ENCODE peak calls at places on chromosomes 7 and 10, in eight cellular contexts. E, P, S, D, V, I, C and J are unnamed samples.

GRCh38 chr10:53064609-53065008 is 292.0 kb upstream of the MBL2 start:
- DNase-seq in V (no peak), S (no peak), E (no peak), I (no peak), D (no peak), C (no peak), P (no peak), J (no peak)

GRCh38 chr10:1381339-1381738 is 325.2 kb downstream of the WDR37 start:
- DNase-seq in D (no peak), S (no peak), P (no peak), E (no peak), I (no peak), C (no peak), V (no peak), J (no peak)

GRCh38 chr10:33952692-33953360 is 618.4 kb upstream of the NRP1 start:
- DNase-seq in V (no peak), E (no peak), S (no peak), P (no peak), D (no peak), C (no peak), I (no peak), J (peak; percentile 5)

GRCh38 chr7:2307690-2308107 is 6.5 kb downstream of the SNX8 start:
- DNase-seq in S (no peak), E (no peak), I (no peak), V (no peak), C (no peak), P (no peak), D (no peak), J (no peak)

GRCh38 chr10:62005687-62006086 is 104.2 kb downstream of the ARID5B start:
- DNase-seq in S (no peak), E (no peak), D (no peak), C (no peak), P (no peak), I (no peak), V (no peak), J (no peak)

GRCh38 chr10:73858750-73859439 is 15.5 kb downstream of the CAMK2G start:
- DNase-seq in S (no peak), E (no peak), I (peak; percentile 45), D (no peak), V (no peak), C (no peak), P (no peak), J (no peak)

GRCh38 chr7:94530114-94530513 is 20.5 kb downstream of the CASD1 start:
- DNase-seq in D (no peak), C (no peak), I (no peak), E (no peak), S (no peak), V (no peak), P (no peak), J (no peak)

GRCh38 chr7:157751951-157752673 is 415.3 kb downstream of the DNAJB6 start:
- DNase-seq in I (no peak), P (no peak), D (no peak), E (no peak), V (no peak), C (no peak), S (no peak), J (no peak)

GRCh38 chr7:26612742-26613141 is 251.6 kb downstream of the SKAP2 start:
- DNase-seq in P (no peak), E (no peak), S (no peak), V (no peak), I (no peak), C (no peak), D (no peak), J (no peak)

GRCh38 chr10:96618648-96619047 is 31.8 kb upstream of the TM9SF3 start:
- DNase-seq in C (peak; percentile 36), D (peak; percentile 40), V (no peak), I (peak; percentile 75), S (peak; percentile 51), P (no peak), E (no peak), J (peak; percentile 21)

GRCh38 chr10:44715081-44715480 is 196.1 kb upstream of the TMEM72 start:
- DNase-seq in I (no peak), D (no peak), P (no peak), V (no peak), C (no peak), S (no peak), E (no peak), J (no peak)

GRCh38 chr10:117218654-117219053 is 21.4 kb downstream of the KCNK18 start:
- DNase-seq in C (no peak), I (peak; percentile 41), E (no peak), P (no peak), V (no peak), D (no peak), S (no peak), J (no peak)

GRCh38 chr7:18573410-18574234 is 78.1 kb downstream of the HDAC9 start:
- DNase-seq in V (no peak), S (no peak), I (no peak), P (no peak), D (no peak), C (peak; percentile 16), E (no peak), J (no peak)

GRCh38 chr7:136956232-136956631 is 87.8 kb downstream of the CHRM2 start:
- DNase-seq in D (no peak), S (no peak), P (no peak), I (no peak), E (no peak), C (no peak), V (no peak), J (no peak)

GRCh38 chr7:119472398-119473038 is 800.5 kb upstream of the KCND2 start:
- DNase-seq in S (no peak), E (no peak), V (peak; percentile 10), I (no peak), P (peak; percentile 9), D (no peak), C (no peak), J (no peak)

GRCh38 chr10:44422631-44423030 is 37.7 kb upstream of the CXCL12 start:
- DNase-seq in P (no peak), S (no peak), D (no peak), E (no peak), C (no peak), I (no peak), V (peak; percentile 67), J (no peak)

GRCh38 chr7:91164948-91165845 is 99.0 kb upstream of the FZD1 start:
- DNase-seq in V (no peak), P (no peak), E (no peak), I (no peak), S (no peak), D (no peak), C (no peak), J (peak; percentile 70)

GRCh38 chr10:28946479-28946878 is 269.2 kb downstream of the BAMBI start:
- DNase-seq in V (no peak), P (no peak), S (no peak), I (no peak), D (no peak), E (no peak), C (no peak), J (peak; percentile 61)

GRCh38 chr7:54015251-54015650 is 526.9 kb upstream of the VSTM2A start:
- DNase-seq in E (no peak), P (no peak), I (no peak), C (no peak), S (no peak), V (peak; percentile 27), D (no peak), J (peak; percentile 33)

GRCh38 chr7:112866424-112866823 is 76.2 kb upstream of the TMEM168 start:
- DNase-seq in I (no peak), P (no peak), D (no peak), V (no peak), S (no peak), C (no peak), E (no peak), J (no peak)

GRCh38 chr10:89369142-89370105 is 8.4 kb upstream of the IFIT1B start:
- DNase-seq in D (peak; percentile 15), P (peak; percentile 61), I (no peak), C (no peak), V (no peak), E (peak; percentile 9), S (no peak), J (no peak)

GRCh38 chr10:3662775-3663174 is 122.2 kb downstream of the KLF6 start:
- DNase-seq in V (no peak), I (no peak), C (no peak), S (no peak), E (no peak), D (no peak), P (no peak), J (no peak)

GRCh38 chr7:2211259-2211575 is 21.5 kb downstream of the MAD1L1 start:
- DNase-seq in E (no peak), I (no peak), V (no peak), P (no peak), C (no peak), S (no peak), D (no peak), J (no peak)